ENCODE peak calls at places on chromosomes 13 and 19, in ten cellular contexts. T is T-helper 2 cell; E is activated T-cell treated with anti-CD3 and anti-CD28 coated beads for 1 hour; M is Right ventricle myocardium inferior; I is smooth muscle cell of the brain vasculature; C is dorsolateral prefrontal cortex; L is activated effector memory CD4-positive, alpha-beta T cell treated with anti-CD3 and anti-CD28 coated beads, Interleukin-2, amount 50 U/mL, for 16 hours; Q is ascending aorta; N is EL; P is kidney. U is an unnamed sample.

GRCh38 chr13:114119196-114119595 is 13.2 kb downstream of the RASA3 start:
- DNase-seq in T (no peak), E (no peak), M (peak), I (no peak), C (no peak), L (no peak), Q (no peak), N (peak), P (peak), U (peak)

GRCh38 chr13:87810920-87811344 is 139.8 kb downstream of the SLITRK5 start:
- DNase-seq in T (no peak), E (no peak), M (peak), I (no peak), C (no peak), L (no peak), Q (no peak), N (no peak), P (peak), U (no peak)

GRCh38 chr13:98997738-98998641 is 20.1 kb upstream of the DOCK9 start:
- DNase-seq in T (no peak), E (no peak), M (no peak), I (no peak), C (no peak), L (no peak), Q (no peak), N (peak), P (no peak), U (no peak)

GRCh38 chr13:106110241-106110855 is 425.1 kb downstream of the EFNB2 start:
- DNase-seq in T (no peak), E (no peak), M (no peak), I (no peak), C (no peak), L (no peak), Q (no peak), N (peak), P (no peak), U (no peak)

GRCh38 chr13:39877134-39877533 is 221.7 kb downstream of the COG6 start:
- DNase-seq in T (no peak), E (no peak), M (no peak), I (no peak), C (no peak), L (no peak), Q (no peak), N (no peak), P (no peak), U (no peak)

GRCh38 chr19:36392916-36393673 is 14.1 kb upstream of the ZFP14 start:
- DNase-seq in T (no peak), E (no peak), M (no peak), I (no peak), C (no peak), L (no peak), Q (no peak), N (no peak), P (no peak), U (no peak)

GRCh38 chr19:38142176-38143035 is 81.6 kb downstream of the DPF1 start:
- DNase-seq in T (no peak), E (peak), M (no peak), I (no peak), C (peak), L (peak), Q (no peak), N (peak), P (no peak), U (peak)

GRCh38 chr13:25743426-25743825 is 308.4 kb downstream of the SHISA2 start:
- DNase-seq in T (no peak), E (no peak), M (no peak), I (no peak), C (no peak), L (no peak), Q (no peak), N (peak), P (no peak), U (no peak)

GRCh38 chr19:35107541-35107939 is 8.1 kb upstream of the FXYD3 start:
- DNase-seq in T (no peak), E (no peak), M (no peak), I (no peak), C (peak), L (no peak), Q (no peak), N (peak), P (no peak), U (no peak)